ENCODE peak calls at places on chromosomes 4 and X, in four cellular contexts. One of them, this sample, is unnamed.

GRCh38 chrX:80246273-80246672 is 174.0 kb upstream of the TENT5D start:
- DNase-seq in K562: no peak
- DNase-seq in H1: no peak
- DNase-seq in HepG2: no peak
- DNase-seq in this sample: no peak

GRCh38 chrX:31251336-31251735 is 179.5 kb upstream of the FTHL17 start:
- DNase-seq in H1: no peak
- DNase-seq in K562: no peak
- DNase-seq in HepG2: no peak
- DNase-seq in this sample: no peak

GRCh38 chr4:87839309-87839946 is 6.7 kb downstream of the MEPE start:
- DNase-seq in K562: peak; percentile 27
- DNase-seq in HepG2: no peak
- DNase-seq in H1: no peak
- DNase-seq in this sample: no peak

GRCh38 chr4:184143770-184144564 is 73.7 kb downstream of the ENPP6 start:
- DNase-seq in HepG2: no peak
- DNase-seq in K562: no peak
- DNase-seq in H1: no peak
- DNase-seq in this sample: no peak

GRCh38 chr4:175947117-175947722 is 118.4 kb upstream of the WDR17 start:
- DNase-seq in K562: peak; percentile 13
- DNase-seq in H1: no peak
- DNase-seq in HepG2: peak; percentile 6
- DNase-seq in this sample: no peak

GRCh38 chr4:122163301-122163700 is 11.2 kb downstream of the BLTP1 start:
- DNase-seq in H1: no peak
- DNase-seq in HepG2: no peak
- DNase-seq in K562: no peak
- DNase-seq in this sample: no peak

GRCh38 chr4:102525099-102525498 is 23.9 kb downstream of the NFKB1 start:
- DNase-seq in H1: no peak
- DNase-seq in HepG2: no peak
- DNase-seq in K562: no peak
- DNase-seq in this sample: no peak

GRCh38 chr4:98838977-98839618 is 89.8 kb downstream of the EIF4E start:
- DNase-seq in H1: no peak
- DNase-seq in K562: peak; percentile 72
- DNase-seq in HepG2: no peak
- DNase-seq in this sample: no peak

GRCh38 chr4:156109943-156110925 is 156.6 kb upstream of the CTSO start:
- DNase-seq in K562: peak; percentile 1
- DNase-seq in HepG2: no peak
- DNase-seq in H1: no peak
- DNase-seq in this sample: no peak

DNA sequence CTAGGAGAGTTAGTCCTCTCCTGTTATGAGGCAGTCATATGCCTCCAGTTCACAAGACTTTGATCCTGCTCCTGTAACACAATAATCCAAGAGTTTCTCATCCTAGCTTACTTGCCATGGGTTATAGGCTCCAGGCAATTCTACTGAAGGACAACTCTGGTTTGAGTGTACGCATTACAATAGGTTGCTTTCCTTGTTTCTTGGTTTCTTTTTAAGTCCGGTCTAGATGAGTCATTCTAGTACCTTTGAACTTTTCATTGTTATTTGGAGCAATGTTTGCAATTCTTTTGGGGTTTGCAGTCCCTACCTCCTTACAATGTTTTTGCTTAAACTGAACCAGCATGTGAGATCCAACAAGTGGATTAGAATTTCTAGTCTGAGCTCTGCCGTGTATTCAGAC is 109.1 kb downstream of the ANAPC4 start:
- DNase-seq in K562: no peak
- DNase-seq in HepG2: peak; percentile 15
- DNase-seq in H1: no peak
- DNase-seq in this sample: no peak
- TF ChIP-seq CREB1 in K562: no peak
- TF ChIP-seq CREB1 in HepG2: no peak
- TF ChIP-seq CREB1 in H1: no peak
- TF ChIP-seq CREB1 in this sample: no peak

GRCh38 chrX:21996872-21997271 is 35.3 kb upstream of the PHEX start:
- DNase-seq in HepG2: peak; percentile 17
- DNase-seq in K562: no peak
- DNase-seq in H1: no peak
- DNase-seq in this sample: no peak
- TF ChIP-seq ZNF274 in HepG2: no peak
- TF ChIP-seq ZNF274 in K562: no peak
- TF ChIP-seq ZNF274 in H1: no peak
- TF ChIP-seq ZNF274 in this sample: no peak

GRCh38 chr4:145956288-145956890 is 17.8 kb upstream of the ZNF827 start:
- DNase-seq in H1: no peak
- DNase-seq in K562: peak; percentile 51
- DNase-seq in HepG2: peak; percentile 40
- DNase-seq in this sample: no peak
- TF ChIP-seq CREB1 in H1: no peak
- TF ChIP-seq CREB1 in K562: no peak
- TF ChIP-seq CREB1 in HepG2: no peak
- TF ChIP-seq CREB1 in this sample: no peak

DNA sequence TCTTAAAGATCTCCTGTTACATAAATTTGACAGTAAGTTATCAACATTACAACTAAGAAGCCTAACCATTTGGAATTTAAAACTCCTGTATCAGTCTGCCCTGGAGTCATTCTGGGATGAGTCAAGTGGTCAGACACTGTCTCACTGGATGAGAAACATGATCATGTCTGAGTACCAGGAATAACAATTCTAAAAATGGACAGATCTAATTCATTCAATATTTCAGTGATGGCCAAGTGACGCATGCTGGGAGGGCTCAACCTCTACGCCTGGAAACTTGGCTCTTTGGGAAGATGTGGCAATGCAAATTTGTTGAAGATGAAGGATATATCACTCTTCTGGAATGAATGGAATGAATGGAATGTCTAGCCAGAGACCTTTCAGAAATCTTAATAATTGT is 1427.2 kb downstream of the STIM2 start:
- DNase-seq in H1: no peak
- DNase-seq in K562: no peak
- DNase-seq in HepG2: no peak
- DNase-seq in this sample: no peak
- TF ChIP-seq ZNF274 in H1: no peak
- TF ChIP-seq ZNF274 in K562: no peak
- TF ChIP-seq ZNF274 in HepG2: no peak
- TF ChIP-seq ZNF274 in this sample: no peak

DNA sequence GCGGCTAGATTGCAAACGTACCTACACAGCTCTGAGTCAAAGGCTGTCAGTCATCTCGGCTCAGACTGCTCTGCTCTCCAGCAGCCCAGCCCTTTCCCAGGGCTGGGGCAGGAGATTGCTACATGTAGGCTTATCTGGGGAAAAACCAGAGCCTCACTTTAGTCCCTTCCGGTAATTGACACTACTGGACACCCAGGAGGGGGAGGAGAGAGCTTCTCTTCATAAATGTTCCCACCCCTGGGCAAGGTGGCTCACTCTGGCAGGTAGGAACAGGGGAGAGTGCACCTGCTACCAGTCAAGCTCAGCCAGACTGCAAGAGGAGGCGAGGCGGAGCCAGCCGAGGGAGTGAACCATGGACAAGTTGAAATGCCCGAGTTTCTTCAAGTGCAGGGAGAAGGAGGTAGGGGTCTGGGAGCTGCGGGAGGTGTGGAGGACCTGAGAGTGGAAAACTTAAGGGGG is at the start of gene SLC6A14:
- DNase-seq in K562: no peak
- DNase-seq in HepG2: peak; percentile 49
- DNase-seq in H1: no peak
- DNase-seq in this sample: no peak
- TF ChIP-seq CREB1 in K562: no peak
- TF ChIP-seq CREB1 in HepG2: no peak
- TF ChIP-seq CREB1 in H1: no peak
- TF ChIP-seq CREB1 in this sample: no peak